ENCODE peak calls at places on chromosomes 2 and 18, in five cellular contexts. One of them, this sample, is unnamed.
A peak's percentile ranks its signal among the peaks of the same experiment; 100 is the strongest.

GRCh38 chr2:64735504-64735903 is 81.8 kb upstream of the SERTAD2 start:
- DNase-seq in AG04450: no peak
- DNase-seq in tibial nerve: no peak
- DNase-seq in CD4-positive, alpha-beta T cell: no peak
- DNase-seq in neural crest cell: no peak
- DNase-seq in this sample: no peak

GRCh38 chr2:234003972-234004617 is 46.4 kb upstream of the SPP2 start:
- DNase-seq in AG04450: peak; percentile 77
- DNase-seq in tibial nerve: no peak
- DNase-seq in CD4-positive, alpha-beta T cell: no peak
- DNase-seq in neural crest cell: no peak
- DNase-seq in this sample: no peak

GRCh38 chr2:10036095-10036879 is 7.1 kb upstream of the KLF11 start:
- DNase-seq in AG04450: no peak
- DNase-seq in tibial nerve: no peak
- DNase-seq in CD4-positive, alpha-beta T cell: peak; percentile 20
- DNase-seq in neural crest cell: no peak
- DNase-seq in this sample: peak; percentile 60

GRCh38 chr2:37263839-37264238 is 32.4 kb downstream of the NDUFAF7 start:
- DNase-seq in AG04450: no peak
- DNase-seq in tibial nerve: no peak
- DNase-seq in CD4-positive, alpha-beta T cell: no peak
- DNase-seq in neural crest cell: no peak
- DNase-seq in this sample: no peak

GRCh38 chr2:156784034-156784433 is 347.9 kb downstream of the GPD2 start:
- DNase-seq in AG04450: no peak
- DNase-seq in tibial nerve: no peak
- DNase-seq in CD4-positive, alpha-beta T cell: no peak
- DNase-seq in neural crest cell: no peak
- DNase-seq in this sample: no peak

GRCh38 chr2:235940330-235940729 is 227.9 kb downstream of the GBX2 start:
- DNase-seq in AG04450: peak; percentile 84
- DNase-seq in tibial nerve: no peak
- DNase-seq in CD4-positive, alpha-beta T cell: no peak
- DNase-seq in neural crest cell: no peak
- DNase-seq in this sample: no peak

GRCh38 chr2:129565710-129566109 is 413.8 kb upstream of the RAB6C start:
- DNase-seq in AG04450: no peak
- DNase-seq in tibial nerve: no peak
- DNase-seq in CD4-positive, alpha-beta T cell: no peak
- DNase-seq in neural crest cell: no peak
- DNase-seq in this sample: no peak

GRCh38 chr2:25131567-25132295 is 36.6 kb downstream of the POMC start:
- DNase-seq in AG04450: no peak
- DNase-seq in tibial nerve: peak; percentile 21
- DNase-seq in CD4-positive, alpha-beta T cell: peak; percentile 3
- DNase-seq in neural crest cell: no peak
- DNase-seq in this sample: no peak

GRCh38 chr2:521853-522530 is 155.2 kb downstream of the TMEM18 start:
- DNase-seq in AG04450: no peak
- DNase-seq in tibial nerve: no peak
- DNase-seq in CD4-positive, alpha-beta T cell: no peak
- DNase-seq in neural crest cell: no peak
- DNase-seq in this sample: no peak

GRCh38 chr18:75226301-75226955 is 15.8 kb downstream of the TSHZ1 start:
- DNase-seq in AG04450: no peak
- DNase-seq in tibial nerve: no peak
- DNase-seq in CD4-positive, alpha-beta T cell: no peak
- DNase-seq in neural crest cell: no peak
- DNase-seq in this sample: no peak

GRCh38 chr2:197306691-197307030 is 3.9 kb downstream of the ANKRD44 start:
- DNase-seq in AG04450: no peak
- DNase-seq in tibial nerve: no peak
- DNase-seq in CD4-positive, alpha-beta T cell: no peak
- DNase-seq in neural crest cell: no peak
- DNase-seq in this sample: no peak

GRCh38 chr2:203809084-203809521 is 58.5 kb upstream of the CTLA4 start:
- DNase-seq in AG04450: no peak
- DNase-seq in tibial nerve: no peak
- DNase-seq in CD4-positive, alpha-beta T cell: no peak
- DNase-seq in neural crest cell: no peak
- DNase-seq in this sample: no peak

GRCh38 chr2:158817596-158817995 is 22.5 kb downstream of the DAPL1 start:
- DNase-seq in AG04450: no peak
- DNase-seq in tibial nerve: no peak
- DNase-seq in CD4-positive, alpha-beta T cell: no peak
- DNase-seq in neural crest cell: no peak
- DNase-seq in this sample: no peak

GRCh38 chr2:217247511-217247910 is 387.6 kb upstream of the TNP1 start:
- DNase-seq in AG04450: no peak
- DNase-seq in tibial nerve: no peak
- DNase-seq in CD4-positive, alpha-beta T cell: no peak
- DNase-seq in neural crest cell: no peak
- DNase-seq in this sample: no peak

GRCh38 chr18:56003651-56004050 is 415.7 kb upstream of the TCF4 start:
- DNase-seq in AG04450: no peak
- DNase-seq in tibial nerve: no peak
- DNase-seq in CD4-positive, alpha-beta T cell: no peak
- DNase-seq in neural crest cell: no peak
- DNase-seq in this sample: no peak

GRCh38 chr18:10122116-10122515 is 208.3 kb downstream of the VAPA start:
- DNase-seq in AG04450: no peak
- DNase-seq in tibial nerve: no peak
- DNase-seq in CD4-positive, alpha-beta T cell: no peak
- DNase-seq in neural crest cell: no peak
- DNase-seq in this sample: no peak

GRCh38 chr2:239395524-239395923 is 5.3 kb downstream of the HDAC4 start:
- DNase-seq in AG04450: no peak
- DNase-seq in tibial nerve: no peak
- DNase-seq in CD4-positive, alpha-beta T cell: no peak
- DNase-seq in neural crest cell: no peak
- DNase-seq in this sample: no peak

GRCh38 chr2:237669628-237670351 is 42.4 kb downstream of the LRRFIP1 start:
- DNase-seq in AG04450: peak; percentile 100
- DNase-seq in tibial nerve: no peak
- DNase-seq in CD4-positive, alpha-beta T cell: no peak
- DNase-seq in neural crest cell: no peak
- DNase-seq in this sample: no peak

GRCh38 chr2:189465076-189465475 is 23.8 kb downstream of the WDR75 start:
- DNase-seq in AG04450: no peak
- DNase-seq in tibial nerve: no peak
- DNase-seq in CD4-positive, alpha-beta T cell: no peak
- DNase-seq in neural crest cell: no peak
- DNase-seq in this sample: no peak

GRCh38 chr2:189465478-189465877 is 24.2 kb downstream of the WDR75 start:
- DNase-seq in AG04450: no peak
- DNase-seq in tibial nerve: no peak
- DNase-seq in CD4-positive, alpha-beta T cell: no peak
- DNase-seq in neural crest cell: no peak
- DNase-seq in this sample: no peak

GRCh38 chr2:189467160-189467559 is 25.9 kb downstream of the WDR75 start:
- DNase-seq in AG04450: no peak
- DNase-seq in tibial nerve: no peak
- DNase-seq in CD4-positive, alpha-beta T cell: no peak
- DNase-seq in neural crest cell: no peak
- DNase-seq in this sample: no peak

GRCh38 chr2:189466656-189467055 is 25.4 kb downstream of the WDR75 start:
- DNase-seq in AG04450: peak; percentile 1
- DNase-seq in tibial nerve: no peak
- DNase-seq in CD4-positive, alpha-beta T cell: no peak
- DNase-seq in neural crest cell: no peak
- DNase-seq in this sample: no peak

DNA sequence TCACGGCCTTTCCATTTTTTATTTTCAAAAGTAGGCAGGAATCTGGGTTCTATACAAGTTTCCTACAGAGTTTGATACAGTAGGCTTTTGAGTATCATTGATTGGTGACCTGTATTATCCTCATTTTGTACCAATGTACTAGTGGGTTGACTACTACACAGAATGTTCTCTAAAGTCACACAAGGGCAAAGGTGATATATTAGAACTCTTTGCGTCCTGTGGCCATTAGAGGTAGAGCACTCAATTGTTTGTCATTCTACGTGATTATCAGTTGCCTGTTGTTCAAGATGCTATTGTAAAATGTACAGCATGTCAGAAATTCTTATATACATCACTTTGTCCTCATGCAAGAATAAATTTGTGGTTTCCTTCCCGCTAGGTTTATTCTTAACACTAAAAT is 24.8 kb downstream of the WDR75 start:
- DNase-seq in AG04450: no peak
- DNase-seq in tibial nerve: no peak
- DNase-seq in CD4-positive, alpha-beta T cell: no peak
- DNase-seq in neural crest cell: no peak
- DNase-seq in this sample: no peak
- TF ChIP-seq CTCF in AG04450: no peak
- TF ChIP-seq CTCF in tibial nerve: no peak
- TF ChIP-seq CTCF in CD4-positive, alpha-beta T cell: no peak
- TF ChIP-seq CTCF in neural crest cell: no peak
- TF ChIP-seq CTCF in this sample: no peak

GRCh38 chr18:65983750-65984149 is 232.9 kb downstream of the CDH7 start:
- DNase-seq in AG04450: no peak
- DNase-seq in tibial nerve: no peak
- DNase-seq in CD4-positive, alpha-beta T cell: no peak
- DNase-seq in neural crest cell: no peak
- DNase-seq in this sample: no peak
- TF ChIP-seq CTCF in AG04450: no peak
- TF ChIP-seq CTCF in tibial nerve: no peak
- TF ChIP-seq CTCF in CD4-positive, alpha-beta T cell: no peak
- TF ChIP-seq CTCF in neural crest cell: peak; percentile 34
- TF ChIP-seq CTCF in this sample: no peak

GRCh38 chr18:51051105-51051712 is 21.2 kb downstream of the SMAD4 start:
- DNase-seq in AG04450: no peak
- DNase-seq in tibial nerve: no peak
- DNase-seq in CD4-positive, alpha-beta T cell: no peak
- DNase-seq in neural crest cell: no peak
- DNase-seq in this sample: no peak
- TF ChIP-seq CTCF in AG04450: peak; percentile 93
- TF ChIP-seq CTCF in tibial nerve: peak; percentile 72
- TF ChIP-seq CTCF in CD4-positive, alpha-beta T cell: peak; percentile 86
- TF ChIP-seq CTCF in neural crest cell: peak; percentile 92
- TF ChIP-seq CTCF in this sample: peak; percentile 89

DNA sequence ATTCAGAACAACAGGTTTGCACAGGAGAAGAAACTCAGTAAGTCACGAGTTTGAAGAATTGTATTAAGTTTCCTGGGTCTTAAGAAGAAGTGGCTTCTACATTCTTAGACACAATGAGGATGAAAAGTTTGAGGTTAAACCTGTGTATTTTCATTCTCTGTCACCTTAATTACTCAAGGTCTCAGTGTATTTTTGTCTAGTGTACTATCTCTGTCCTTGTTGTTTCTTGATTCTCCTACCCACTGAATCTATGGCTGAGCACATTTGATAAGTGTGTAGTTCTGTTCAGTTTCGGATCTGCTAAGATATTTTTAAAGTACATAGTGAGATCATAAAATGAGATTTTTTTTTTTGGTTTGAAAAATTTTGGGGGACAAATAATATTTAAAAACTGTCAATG is 460.7 kb downstream of the NRXN1 start:
- DNase-seq in AG04450: no peak
- DNase-seq in tibial nerve: no peak
- DNase-seq in CD4-positive, alpha-beta T cell: no peak
- DNase-seq in neural crest cell: no peak
- DNase-seq in this sample: no peak
- TF ChIP-seq CTCF in AG04450: no peak
- TF ChIP-seq CTCF in tibial nerve: no peak
- TF ChIP-seq CTCF in CD4-positive, alpha-beta T cell: no peak
- TF ChIP-seq CTCF in neural crest cell: no peak
- TF ChIP-seq CTCF in this sample: no peak

DNA sequence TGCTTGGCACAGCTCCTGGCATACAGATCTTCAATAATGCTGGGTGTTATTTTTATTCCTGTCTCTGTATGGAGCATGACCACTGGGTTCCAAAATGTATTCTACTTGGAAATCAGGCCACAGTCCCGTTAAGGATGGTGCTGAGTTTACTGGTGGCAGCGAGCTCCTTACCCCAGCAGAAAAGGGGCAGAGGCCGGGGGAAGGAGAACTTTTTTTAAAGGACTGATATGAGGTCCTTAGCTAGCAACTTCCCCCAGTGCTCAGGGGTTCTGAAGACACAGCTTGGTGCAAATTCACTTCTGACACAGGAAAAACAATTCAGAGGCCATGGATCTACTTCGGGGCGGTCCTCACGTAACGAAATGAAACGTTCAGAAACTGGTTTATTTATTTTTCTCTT is 922 bp downstream of the RDH14 start:
- DNase-seq in AG04450: no peak
- DNase-seq in tibial nerve: no peak
- DNase-seq in CD4-positive, alpha-beta T cell: no peak
- DNase-seq in neural crest cell: no peak
- DNase-seq in this sample: no peak
- TF ChIP-seq CTCF in AG04450: no peak
- TF ChIP-seq CTCF in tibial nerve: no peak
- TF ChIP-seq CTCF in CD4-positive, alpha-beta T cell: no peak
- TF ChIP-seq CTCF in neural crest cell: no peak
- TF ChIP-seq CTCF in this sample: no peak

GRCh38 chr18:73983496-73983895 is 164.1 kb downstream of the FBXO15 start:
- DNase-seq in AG04450: no peak
- DNase-seq in tibial nerve: no peak
- DNase-seq in CD4-positive, alpha-beta T cell: no peak
- DNase-seq in neural crest cell: no peak
- DNase-seq in this sample: no peak

GRCh38 chr18:73975266-73975665 is 172.4 kb downstream of the FBXO15 start:
- DNase-seq in AG04450: no peak
- DNase-seq in tibial nerve: no peak
- DNase-seq in CD4-positive, alpha-beta T cell: no peak
- DNase-seq in neural crest cell: no peak
- DNase-seq in this sample: no peak

GRCh38 chr18:73979742-73980141 is 167.9 kb downstream of the FBXO15 start:
- DNase-seq in AG04450: peak; percentile 45
- DNase-seq in tibial nerve: no peak
- DNase-seq in CD4-positive, alpha-beta T cell: no peak
- DNase-seq in neural crest cell: no peak
- DNase-seq in this sample: no peak

GRCh38 chr18:73983970-73984369 is 163.7 kb downstream of the FBXO15 start:
- DNase-seq in AG04450: no peak
- DNase-seq in tibial nerve: no peak
- DNase-seq in CD4-positive, alpha-beta T cell: no peak
- DNase-seq in neural crest cell: no peak
- DNase-seq in this sample: no peak

DNA sequence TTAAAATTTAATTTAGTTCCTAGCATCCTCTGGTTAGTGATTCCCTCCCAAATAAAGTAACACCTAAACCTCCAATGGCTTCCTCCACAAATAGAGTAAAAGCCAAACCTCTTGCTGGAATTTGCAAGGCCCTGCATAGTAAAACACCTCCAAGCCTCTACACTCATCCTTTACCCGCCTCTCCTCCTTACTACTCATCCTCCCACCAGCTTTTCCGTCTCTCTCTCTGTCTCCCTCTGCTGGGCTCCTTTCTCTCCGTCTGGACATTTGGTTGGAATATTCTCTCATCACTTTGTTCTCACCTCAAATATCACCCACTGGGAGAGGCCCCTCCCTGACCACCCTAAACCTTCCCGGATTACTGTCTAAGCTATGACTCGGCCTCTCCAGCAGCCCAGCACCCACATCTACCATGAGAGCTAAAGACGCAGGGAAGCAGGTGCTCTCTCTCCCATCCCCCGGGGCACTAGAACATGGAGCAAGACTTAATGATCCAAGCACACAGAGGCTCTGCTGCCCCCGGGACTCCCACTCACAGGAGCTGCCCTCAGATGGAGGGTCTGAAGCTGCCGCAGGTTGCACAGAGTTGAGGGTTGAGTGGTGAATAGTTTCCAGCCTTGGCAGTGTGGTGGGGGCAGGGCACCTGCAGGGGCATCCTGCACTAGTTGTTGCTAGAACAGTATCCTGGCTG is 167.2 kb downstream of the FBXO15 start:
- DNase-seq in AG04450: no peak
- DNase-seq in tibial nerve: no peak
- DNase-seq in CD4-positive, alpha-beta T cell: no peak
- DNase-seq in neural crest cell: peak; percentile 62
- DNase-seq in this sample: no peak
- TF ChIP-seq CTCF in AG04450: peak; percentile 49
- TF ChIP-seq CTCF in tibial nerve: no peak
- TF ChIP-seq CTCF in CD4-positive, alpha-beta T cell: no peak
- TF ChIP-seq CTCF in neural crest cell: peak; percentile 69
- TF ChIP-seq CTCF in this sample: no peak